ENCODE peak calls at places on chromosomes 4 and X, in seven cellular contexts. Z is activated CD8-positive, alpha-beta T cell treated with anti-CD3 and anti-CD28 coated beads for 36 hours; T is H4; I is EH; X is germinal center; B is effector CD4-positive, alpha-beta T cell; P is upper lobe of left lung. Q is an unnamed sample.

GRCh38 chr4:28834120-28834519 is 1886.0 kb upstream of the PCDH7 start:
- DNase-seq in X (no peak), Z (no peak), I (no peak), P (no peak), B (no peak), T (no peak), Q (no peak)

GRCh38 chrX:15564981-15565579 is 35.7 kb downstream of the ACE2 start:
- DNase-seq in T (peak), B (no peak), I (peak), X (peak), P (peak), Z (peak), Q (peak)

GRCh38 chr4:15255537-15255936 is 172.3 kb upstream of the C1QTNF7 start:
- DNase-seq in Z (no peak), X (no peak), I (no peak), B (no peak), P (no peak), T (no peak), Q (no peak)

GRCh38 chrX:12975999-12976558 is 1.2 kb downstream of the TMSB4X start:
- DNase-seq in I (peak), X (no peak), T (peak), Z (peak), B (peak), P (peak), Q (no peak)

GRCh38 chr4:188110036-188110435 is 633 bp upstream of the TRIML2 start:
- DNase-seq in P (no peak), X (no peak), Z (no peak), T (no peak), B (no peak), I (peak), Q (no peak)

GRCh38 chrX:33218819-33219218 is 7.5 kb upstream of the DMD start:
- DNase-seq in P (no peak), I (no peak), Z (no peak), X (no peak), T (no peak), B (no peak), Q (no peak)

GRCh38 chr4:153063490-153063889 is 127.4 kb downstream of the FHDC1 start:
- DNase-seq in P (no peak), B (no peak), X (no peak), T (no peak), Z (no peak), I (no peak), Q (no peak)

GRCh38 chr4:71344067-71344466 is 5.2 kb downstream of the SLC4A4 start:
- DNase-seq in I (no peak), X (no peak), T (no peak), B (no peak), P (no peak), Z (no peak), Q (no peak)

GRCh38 chrX:115642895-115643530 is 82.0 kb downstream of the PLS3 start:
- DNase-seq in T (peak), P (peak), X (peak), I (peak), Z (peak), B (peak), Q (peak)

GRCh38 chr4:17336524-17336941 is 175.4 kb downstream of the QDPR start:
- DNase-seq in X (no peak), B (peak), I (no peak), T (peak), P (no peak), Z (peak), Q (no peak)

GRCh38 chr4:147340547-147341225 is 140.2 kb upstream of the EDNRA start:
- DNase-seq in I (peak), X (no peak), B (no peak), T (no peak), P (no peak), Z (no peak), Q (no peak)

GRCh38 chrX:440636-441035 is 53.9 kb upstream of the PPP2R3B start:
- DNase-seq in B (no peak), T (no peak), Z (no peak), X (no peak), I (no peak), P (no peak), Q (no peak)

GRCh38 chrX:10945463-10945862 is 165.7 kb upstream of the HCCS start:
- DNase-seq in X (no peak), T (no peak), I (peak), B (no peak), P (no peak), Z (no peak), Q (no peak)

GRCh38 chr4:8182858-8183725 is 16.0 kb upstream of the SH3TC1 start:
- DNase-seq in X (no peak), Z (no peak), T (peak), B (no peak), P (peak), I (peak), Q (no peak)

GRCh38 chr4:82434949-82435348 is 4.6 kb downstream of the ENOPH1 start:
- DNase-seq in P (no peak), I (no peak), T (no peak), B (no peak), Z (no peak), X (no peak), Q (no peak)

GRCh38 chr4:52572936-52573485 is 86.1 kb downstream of the USP46 start:
- DNase-seq in I (peak), T (peak), Z (no peak), X (no peak), B (no peak), P (no peak), Q (no peak)

GRCh38 chr4:158169931-158170690 is 2.7 kb downstream of the GASK1B start:
- DNase-seq in I (no peak), T (no peak), Z (no peak), X (no peak), B (no peak), P (no peak), Q (no peak)

GRCh38 chr4:122847931-122848330 is 21.3 kb downstream of the FGF2 start:
- DNase-seq in P (no peak), B (no peak), T (no peak), I (no peak), X (no peak), Z (no peak), Q (no peak)

GRCh38 chrX:53321216-53321942 is 40.0 kb upstream of the IQSEC2 start:
- DNase-seq in X (no peak), Z (no peak), B (no peak), P (no peak), T (no peak), I (peak), Q (no peak)

GRCh38 chrX:31931225-31931624 is 859.4 kb upstream of the FTHL17 start:
- DNase-seq in T (peak), Z (no peak), I (no peak), X (no peak), B (no peak), P (no peak), Q (no peak)

GRCh38 chr4:163391756-163392155 is 48.1 kb downstream of the NPY5R start:
- DNase-seq in B (no peak), X (no peak), Z (no peak), P (no peak), I (no peak), T (no peak), Q (no peak)

GRCh38 chr4:85790582-85790981 is 315.6 kb downstream of the ARHGAP24 start:
- DNase-seq in P (no peak), X (no peak), B (no peak), T (no peak), Z (no peak), I (peak), Q (no peak)

GRCh38 chr4:110508827-110509446 is 33.0 kb downstream of the ENPEP start:
- DNase-seq in B (no peak), T (peak), P (no peak), I (peak), X (no peak), Z (no peak), Q (no peak)

GRCh38 chrX:45757272-45757671 is 556.6 kb upstream of the DIPK2B start:
- DNase-seq in P (no peak), X (no peak), T (no peak), Z (no peak), B (no peak), I (no peak), Q (no peak)